ENCODE peak calls at places on chromosomes 5 and 9, in ten cellular contexts. E is astrocyte; N is AG09309; U is Calu3; K is left lobe of liver; S is COR-L47; I is smooth muscle cell of the brain vasculature; B is SK-N-DZ; F is stimulated activated CD4-positive, alpha-beta T cell treated with anti-CD3 and anti-CD28 coated beads, Interleukin-4, amount 100 ng/mL, for 4 hours; W is GM23248. G is an unnamed sample.

GRCh38 chr9:127121628-127122175 is 733 bp downstream of the ANGPTL2 start:
- DNase-seq in F (no peak), S (no peak), B (peak), K (no peak), I (no peak), N (no peak), U (no peak), W (peak), E (peak), G (no peak)

GRCh38 chr9:93183663-93184438 is at the start of gene WNK2:
- DNase-seq in K (no peak), N (no peak), E (no peak), F (peak), S (peak), B (no peak), W (peak), I (no peak), U (peak), G (peak)

GRCh38 chr5:34905564-34905963 is 9.7 kb downstream of the RAD1 start:
- DNase-seq in W (peak), F (no peak), I (no peak), N (no peak), B (no peak), E (no peak), S (no peak), U (no peak), K (no peak), G (no peak)

GRCh38 chr9:69090140-69090750 is 54.7 kb downstream of the FXN start:
- DNase-seq in N (no peak), F (no peak), U (no peak), E (no peak), S (no peak), K (no peak), W (no peak), I (no peak), B (no peak), G (no peak)

GRCh38 chr5:87069974-87070608 is 197.6 kb upstream of the RASA1 start:
- DNase-seq in F (no peak), W (peak), S (no peak), E (peak), I (peak), B (no peak), U (peak), N (peak), K (no peak), G (peak)

GRCh38 chr5:75510836-75511434 is 494 bp downstream of the CERT1 start:
- DNase-seq in B (no peak), F (peak), S (peak), E (no peak), K (peak), I (no peak), W (peak), N (no peak), U (peak), G (peak)

GRCh38 chr5:175347027-175347426 is 97.0 kb downstream of the DRD1 start:
- DNase-seq in K (no peak), N (peak), I (no peak), S (no peak), U (no peak), W (peak), B (no peak), F (no peak), E (peak), G (no peak)

GRCh38 chr9:30713279-30713678 is 1671.2 kb upstream of the ACO1 start:
- DNase-seq in F (no peak), K (no peak), N (no peak), S (no peak), B (peak), I (no peak), E (no peak), W (no peak), U (no peak), G (no peak)

GRCh38 chr5:86143837-86144236 is 473.9 kb upstream of the COX7C start:
- DNase-seq in K (no peak), U (no peak), W (no peak), N (no peak), B (no peak), F (no peak), S (no peak), E (peak), I (no peak), G (no peak)

GRCh38 chr9:21027295-21027694 is 4.1 kb downstream of the HACD4 start:
- DNase-seq in S (no peak), B (no peak), I (no peak), E (peak), W (peak), K (no peak), F (no peak), U (no peak), N (no peak), G (no peak)

GRCh38 chr9:134434896-134435506 is 108.7 kb downstream of the RXRA start:
- DNase-seq in N (peak), W (peak), F (no peak), E (peak), U (peak), I (peak), B (no peak), S (peak), K (peak), G (peak)

GRCh38 chr9:123419091-123419490 is 63.1 kb downstream of the CRB2 start:
- DNase-seq in B (no peak), I (no peak), E (no peak), S (no peak), K (no peak), W (no peak), F (no peak), N (no peak), U (no peak), G (no peak)

GRCh38 chr5:93581738-93582414 is 857 bp upstream of the NR2F1-AS1 start:
- DNase-seq in N (peak), E (peak), S (peak), I (no peak), K (no peak), F (no peak), U (peak), B (peak), W (peak), G (no peak)

GRCh38 chr9:124770359-124771020 is 621 bp downstream of the NR6A1 start:
- DNase-seq in I (no peak), F (no peak), K (no peak), E (no peak), B (no peak), S (no peak), U (peak), N (no peak), W (no peak), G (no peak)

GRCh38 chr5:175700991-175701390 is 43.1 kb downstream of the HRH2 start:
- DNase-seq in K (peak), U (peak), I (no peak), N (no peak), F (no peak), W (no peak), E (no peak), B (no peak), S (no peak), G (peak)

G was measured in adrenal gland.